ENCODE peak calls at places on chromosome 7, in six cellular contexts. K, E, P, I, C and V are unnamed samples.
A peak's percentile ranks its signal among the peaks of the same experiment; 100 is the strongest.

GRCh38 chr7:143047327-143047726 is 4.8 kb upstream of the OR6V1 start:
- DNase-seq in K (no peak), E (no peak), P (no peak), I (no peak), C (no peak), V (no peak)

GRCh38 chr7:55369427-55369826 is 4.3 kb downstream of the LANCL2 start:
- DNase-seq in K (no peak), E (no peak), P (no peak), I (no peak), C (no peak), V (no peak)

GRCh38 chr7:18610331-18610948 is 114.9 kb downstream of the HDAC9 start:
- DNase-seq in K (no peak), E (no peak), P (no peak), I (no peak), C (peak; percentile 25), V (peak; percentile 27)

GRCh38 chr7:65731562-65732035 is 141.3 kb upstream of the VKORC1L1 start:
- DNase-seq in K (no peak), E (no peak), P (peak; percentile 18), I (no peak), C (no peak), V (no peak)

GRCh38 chr7:13979671-13980438 is 9.6 kb downstream of the ETV1 start:
- DNase-seq in K (no peak), E (no peak), P (no peak), I (no peak), C (no peak), V (no peak)

GRCh38 chr7:79786187-79786586 is 332.7 kb upstream of the MAGI2 start:
- DNase-seq in K (no peak), E (no peak), P (no peak), I (no peak), C (no peak), V (no peak)

GRCh38 chr7:7829667-7830066 is 111.3 kb upstream of the RPA3 start:
- DNase-seq in K (no peak), E (no peak), P (no peak), I (no peak), C (no peak), V (no peak)

GRCh38 chr7:114175140-114175539 is 239.5 kb upstream of the FOXP2 start:
- DNase-seq in K (no peak), E (no peak), P (no peak), I (no peak), C (no peak), V (no peak)

GRCh38 chr7:127107601-127108007 is 145.1 kb downstream of the GRM8 start:
- DNase-seq in K (no peak), E (no peak), P (no peak), I (no peak), C (peak; percentile 22), V (peak; percentile 33)

GRCh38 chr7:101707587-101707986 is 78.5 kb upstream of the MYL10 start:
- DNase-seq in K (no peak), E (no peak), P (no peak), I (no peak), C (no peak), V (no peak)

GRCh38 chr7:29194594-29195417 is at the start of gene CHN2:
- DNase-seq in K (peak; percentile 76), E (no peak), P (peak; percentile 51), I (peak; percentile 18), C (no peak), V (peak; percentile 56)

GRCh38 chr7:69840248-69840647 is 242.0 kb downstream of the AUTS2 start:
- DNase-seq in K (no peak), E (no peak), P (no peak), I (no peak), C (no peak), V (no peak)

GRCh38 chr7:92652536-92652935 is 62.3 kb upstream of the FAM133B start:
- DNase-seq in K (no peak), E (no peak), P (no peak), I (no peak), C (no peak), V (no peak)